ENCODE peak calls at places on chromosomes 16 and 17, in ten cellular contexts. One of them, this sample, is unnamed.

GRCh38 chr17:35010093-35010492 is 29.8 kb downstream of the LIG3 start:
- DNase-seq in NCI-H1105: no peak
- DNase-seq in ACHN: no peak
- DNase-seq in HepG2: no peak
- DNase-seq in stimulated activated CD4-positive, alpha-beta T cell treated with anti-CD3 and anti-CD28 coated beads, Interleukin-2, amount 100 ng/mL, for 24 hours: no peak
- DNase-seq in IMR-90: peak
- DNase-seq in dorsolateral prefrontal cortex: no peak
- DNase-seq in transverse colon: no peak
- DNase-seq in endothelial cell: no peak
- DNase-seq in GM18507: no peak
- DNase-seq in this sample: no peak

GRCh38 chr16:82092711-82093110 is 57.7 kb downstream of the HSD17B2 start:
- DNase-seq in NCI-H1105: no peak
- DNase-seq in ACHN: peak
- DNase-seq in HepG2: no peak
- DNase-seq in stimulated activated CD4-positive, alpha-beta T cell treated with anti-CD3 and anti-CD28 coated beads, Interleukin-2, amount 100 ng/mL, for 24 hours: no peak
- DNase-seq in IMR-90: peak
- DNase-seq in dorsolateral prefrontal cortex: no peak
- DNase-seq in transverse colon: no peak
- DNase-seq in endothelial cell: no peak
- DNase-seq in GM18507: no peak
- DNase-seq in this sample: no peak

GRCh38 chr17:47896672-47897490 is 845 bp downstream of the SP2 start:
- DNase-seq in NCI-H1105: no peak
- DNase-seq in ACHN: no peak
- DNase-seq in HepG2: no peak
- DNase-seq in stimulated activated CD4-positive, alpha-beta T cell treated with anti-CD3 and anti-CD28 coated beads, Interleukin-2, amount 100 ng/mL, for 24 hours: no peak
- DNase-seq in IMR-90: peak
- DNase-seq in dorsolateral prefrontal cortex: no peak
- DNase-seq in transverse colon: no peak
- DNase-seq in endothelial cell: no peak
- DNase-seq in GM18507: no peak
- DNase-seq in this sample: peak

GRCh38 chr17:17059301-17059890 is 17.1 kb downstream of the MPRIP start:
- DNase-seq in NCI-H1105: no peak
- DNase-seq in ACHN: no peak
- DNase-seq in HepG2: no peak
- DNase-seq in stimulated activated CD4-positive, alpha-beta T cell treated with anti-CD3 and anti-CD28 coated beads, Interleukin-2, amount 100 ng/mL, for 24 hours: no peak
- DNase-seq in IMR-90: no peak
- DNase-seq in dorsolateral prefrontal cortex: no peak
- DNase-seq in transverse colon: no peak
- DNase-seq in endothelial cell: no peak
- DNase-seq in GM18507: no peak
- DNase-seq in this sample: no peak

GRCh38 chr17:41464173-41464572 is 3.0 kb downstream of the KRT32 start:
- DNase-seq in NCI-H1105: no peak
- DNase-seq in ACHN: no peak
- DNase-seq in HepG2: no peak
- DNase-seq in stimulated activated CD4-positive, alpha-beta T cell treated with anti-CD3 and anti-CD28 coated beads, Interleukin-2, amount 100 ng/mL, for 24 hours: no peak
- DNase-seq in IMR-90: no peak
- DNase-seq in dorsolateral prefrontal cortex: no peak
- DNase-seq in transverse colon: no peak
- DNase-seq in endothelial cell: no peak
- DNase-seq in GM18507: no peak
- DNase-seq in this sample: no peak

GRCh38 chr16:15575293-15576049 is 67.5 kb downstream of the MARF1 start:
- DNase-seq in NCI-H1105: no peak
- DNase-seq in ACHN: peak
- DNase-seq in HepG2: peak
- DNase-seq in stimulated activated CD4-positive, alpha-beta T cell treated with anti-CD3 and anti-CD28 coated beads, Interleukin-2, amount 100 ng/mL, for 24 hours: no peak
- DNase-seq in IMR-90: no peak
- DNase-seq in dorsolateral prefrontal cortex: no peak
- DNase-seq in transverse colon: no peak
- DNase-seq in endothelial cell: no peak
- DNase-seq in GM18507: no peak
- DNase-seq in this sample: no peak

GRCh38 chr17:859461-860195 is 77.5 kb downstream of the MRM3 start:
- DNase-seq in NCI-H1105: no peak
- DNase-seq in ACHN: no peak
- DNase-seq in HepG2: no peak
- DNase-seq in stimulated activated CD4-positive, alpha-beta T cell treated with anti-CD3 and anti-CD28 coated beads, Interleukin-2, amount 100 ng/mL, for 24 hours: no peak
- DNase-seq in IMR-90: peak
- DNase-seq in dorsolateral prefrontal cortex: no peak
- DNase-seq in transverse colon: no peak
- DNase-seq in endothelial cell: no peak
- DNase-seq in GM18507: no peak
- DNase-seq in this sample: no peak

GRCh38 chr17:7237761-7238417 is 1.4 kb downstream of the PHF23 start:
- DNase-seq in NCI-H1105: peak
- DNase-seq in ACHN: peak
- DNase-seq in HepG2: peak
- DNase-seq in stimulated activated CD4-positive, alpha-beta T cell treated with anti-CD3 and anti-CD28 coated beads, Interleukin-2, amount 100 ng/mL, for 24 hours: peak
- DNase-seq in IMR-90: peak
- DNase-seq in dorsolateral prefrontal cortex: peak
- DNase-seq in transverse colon: peak
- DNase-seq in endothelial cell: peak
- DNase-seq in GM18507: no peak
- DNase-seq in this sample: no peak

GRCh38 chr16:80691111-80691761 is 113.2 kb downstream of the CDYL2 start:
- DNase-seq in NCI-H1105: no peak
- DNase-seq in ACHN: no peak
- DNase-seq in HepG2: no peak
- DNase-seq in stimulated activated CD4-positive, alpha-beta T cell treated with anti-CD3 and anti-CD28 coated beads, Interleukin-2, amount 100 ng/mL, for 24 hours: no peak
- DNase-seq in IMR-90: peak
- DNase-seq in dorsolateral prefrontal cortex: no peak
- DNase-seq in transverse colon: no peak
- DNase-seq in endothelial cell: no peak
- DNase-seq in GM18507: no peak
- DNase-seq in this sample: no peak

GRCh38 chr16:83138976-83139690 is 512.4 kb downstream of the CDH13 start:
- DNase-seq in NCI-H1105: no peak
- DNase-seq in ACHN: no peak
- DNase-seq in HepG2: no peak
- DNase-seq in stimulated activated CD4-positive, alpha-beta T cell treated with anti-CD3 and anti-CD28 coated beads, Interleukin-2, amount 100 ng/mL, for 24 hours: no peak
- DNase-seq in IMR-90: peak
- DNase-seq in dorsolateral prefrontal cortex: no peak
- DNase-seq in transverse colon: no peak
- DNase-seq in endothelial cell: no peak
- DNase-seq in GM18507: no peak
- DNase-seq in this sample: no peak

GRCh38 chr16:75204410-75204758 is 2.6 kb downstream of the CTRB2 start:
- DNase-seq in NCI-H1105: no peak
- DNase-seq in ACHN: no peak
- DNase-seq in HepG2: no peak
- DNase-seq in stimulated activated CD4-positive, alpha-beta T cell treated with anti-CD3 and anti-CD28 coated beads, Interleukin-2, amount 100 ng/mL, for 24 hours: no peak
- DNase-seq in IMR-90: no peak
- DNase-seq in dorsolateral prefrontal cortex: no peak
- DNase-seq in transverse colon: no peak
- DNase-seq in endothelial cell: no peak
- DNase-seq in GM18507: no peak
- DNase-seq in this sample: no peak

GRCh38 chr17:6637458-6637840 is 3.1 kb downstream of the KIAA0753 start:
- DNase-seq in NCI-H1105: no peak
- DNase-seq in ACHN: no peak
- DNase-seq in HepG2: no peak
- DNase-seq in stimulated activated CD4-positive, alpha-beta T cell treated with anti-CD3 and anti-CD28 coated beads, Interleukin-2, amount 100 ng/mL, for 24 hours: no peak
- DNase-seq in IMR-90: no peak
- DNase-seq in dorsolateral prefrontal cortex: no peak
- DNase-seq in transverse colon: no peak
- DNase-seq in endothelial cell: no peak
- DNase-seq in GM18507: no peak
- DNase-seq in this sample: no peak

GRCh38 chr17:83186751-83187421 is 107.5 kb downstream of the METRNL start:
- DNase-seq in NCI-H1105: no peak
- DNase-seq in ACHN: no peak
- DNase-seq in HepG2: no peak
- DNase-seq in stimulated activated CD4-positive, alpha-beta T cell treated with anti-CD3 and anti-CD28 coated beads, Interleukin-2, amount 100 ng/mL, for 24 hours: no peak
- DNase-seq in IMR-90: no peak
- DNase-seq in dorsolateral prefrontal cortex: no peak
- DNase-seq in transverse colon: no peak
- DNase-seq in endothelial cell: no peak
- DNase-seq in GM18507: no peak
- DNase-seq in this sample: no peak

GRCh38 chr16:55370762-55371482 is 46.9 kb downstream of the IRX6 start:
- DNase-seq in NCI-H1105: peak
- DNase-seq in ACHN: peak
- DNase-seq in HepG2: peak
- DNase-seq in stimulated activated CD4-positive, alpha-beta T cell treated with anti-CD3 and anti-CD28 coated beads, Interleukin-2, amount 100 ng/mL, for 24 hours: peak
- DNase-seq in IMR-90: peak
- DNase-seq in dorsolateral prefrontal cortex: peak
- DNase-seq in transverse colon: peak
- DNase-seq in endothelial cell: peak
- DNase-seq in GM18507: no peak
- DNase-seq in this sample: peak